ENCODE peak calls at places on chromosomes 4 and X, in eight cellular contexts. C is A549; R is right cardiac atrium; N is hepatocyte; W is adrenal gland; S is naive thymus-derived CD8-positive, alpha-beta T cell; V is mucosa of descending colon; Z is foreskin fibroblast. P is an unnamed sample.

GRCh38 chrX:43350935-43351334 is 305.2 kb upstream of the MAOA start:
- DNase-seq in R (no peak), Z (no peak), V (no peak), C (no peak), W (no peak), N (no peak), S (no peak), P (no peak)

GRCh38 chrX:155216940-155217450 is 735 bp downstream of the VBP1 start:
- DNase-seq in W (no peak), S (no peak), V (no peak), C (no peak), N (peak; percentile 21), Z (no peak), R (no peak), P (no peak)

GRCh38 chr4:40462326-40462725 is 127.2 kb downstream of the CHRNA9 start:
- DNase-seq in R (no peak), W (no peak), N (no peak), S (no peak), V (no peak), Z (no peak), C (no peak), P (peak; percentile 10)

GRCh38 chrX:9816094-9816700 is 30.0 kb downstream of the SHROOM2 start:
- DNase-seq in N (no peak), Z (no peak), C (no peak), R (no peak), S (no peak), V (no peak), W (no peak), P (no peak)

GRCh38 chrX:150967786-150968185 is 15.3 kb upstream of the HMGB3 start:
- DNase-seq in Z (no peak), R (no peak), W (no peak), S (no peak), C (no peak), N (no peak), V (peak; percentile 61), P (no peak)

GRCh38 chr4:132859929-132860328 is 289.2 kb upstream of the PCDH10 start:
- DNase-seq in Z (no peak), S (no peak), N (no peak), R (no peak), W (no peak), C (no peak), V (no peak), P (no peak)

GRCh38 chr4:47744253-47744652 is 93.6 kb downstream of the CORIN start:
- DNase-seq in W (no peak), R (no peak), C (no peak), S (no peak), Z (no peak), V (no peak), N (no peak), P (no peak)

GRCh38 chr4:20192754-20193521 is 58.8 kb upstream of the SLIT2 start:
- DNase-seq in C (no peak), R (no peak), Z (peak; percentile 54), W (no peak), N (no peak), S (no peak), V (no peak), P (no peak)

GRCh38 chr4:2592572-2592971 is 56.1 kb downstream of the FAM193A start:
- DNase-seq in S (no peak), V (no peak), C (no peak), Z (no peak), W (no peak), R (no peak), N (no peak), P (no peak)

GRCh38 chr4:1801286-1801958 is 8.3 kb downstream of the FGFR3 start:
- DNase-seq in W (no peak), Z (no peak), R (no peak), C (no peak), V (no peak), N (no peak), S (no peak), P (no peak)

GRCh38 chr4:17814140-17814539 is 3.4 kb downstream of the NCAPG start:
- DNase-seq in Z (no peak), R (no peak), W (peak; percentile 26), S (no peak), V (no peak), N (no peak), C (no peak), P (no peak)

GRCh38 chr4:80221161-80221560 is 23.9 kb downstream of the PRDM8 start:
- DNase-seq in R (no peak), W (no peak), N (peak; percentile 15), V (no peak), C (no peak), S (no peak), Z (no peak), P (no peak)

GRCh38 chr4:5079581-5079980 is 28.3 kb downstream of the STK32B start:
- DNase-seq in W (no peak), N (no peak), Z (no peak), V (no peak), R (no peak), C (no peak), S (no peak), P (no peak)

P was measured in NCI-H2107.